ENCODE peak calls at places on chromosomes 16 and 17, in eight cellular contexts. Z is NCI-H460; R is non-pigmented ciliary epithelial cell; Y is GM12892; H is activated naive CD4-positive, alpha-beta T cell treated with anti-CD3 and anti-CD28 coated beads, Interleukin-2, amount 10 ng/mL, durations not matched to agents 7 days and 5 days; O is T-helper 1 cell; P is neural crest cell; J is EL. C is an unnamed sample.

GRCh38 chr17:2122641-2123302 is 67.9 kb downstream of the HIC1 start:
- DNase-seq in Z (no peak), R (no peak), Y (no peak), H (no peak), O (no peak), P (no peak), J (no peak), C (no peak)

GRCh38 chr17:5527647-5528250 is 41.4 kb downstream of the MIS12 start:
- DNase-seq in Z (no peak), R (no peak), Y (no peak), H (no peak), O (no peak), P (no peak), J (no peak), C (no peak)

GRCh38 chr17:65755799-65756198 is 194.4 kb upstream of the AXIN2 start:
- DNase-seq in Z (no peak), R (no peak), Y (no peak), H (no peak), O (no peak), P (no peak), J (no peak), C (no peak)

GRCh38 chr16:2697401-2697948 is 15.2 kb downstream of the KCTD5 start:
- DNase-seq in Z (no peak), R (no peak), Y (no peak), H (no peak), O (no peak), P (no peak), J (no peak), C (no peak)

GRCh38 chr16:84331998-84332780 is 36.1 kb upstream of the ATP2C2 start:
- DNase-seq in Z (no peak), R (no peak), Y (no peak), H (no peak), O (no peak), P (no peak), J (peak), C (no peak)

GRCh38 chr16:59773330-59773729 is 1039.2 kb upstream of the GOT2 start:
- DNase-seq in Z (no peak), R (no peak), Y (no peak), H (no peak), O (no peak), P (no peak), J (no peak), C (no peak)

GRCh38 chr16:75224281-75224680 is 5.5 kb downstream of the CTRB1 start:
- DNase-seq in Z (no peak), R (no peak), Y (no peak), H (no peak), O (no peak), P (no peak), J (no peak), C (no peak)

GRCh38 chr16:14301150-14302030 is 230.3 kb downstream of the MRTFB start:
- DNase-seq in Z (no peak), R (no peak), Y (no peak), H (peak), O (no peak), P (no peak), J (peak), C (no peak)

GRCh38 chr17:32822996-32823395 is 53.9 kb downstream of the MYO1D start:
- DNase-seq in Z (no peak), R (no peak), Y (no peak), H (no peak), O (no peak), P (no peak), J (peak), C (no peak)

GRCh38 chr16:4883501-4883900 is 36.2 kb downstream of the UBN1 start:
- DNase-seq in Z (no peak), R (no peak), Y (no peak), H (no peak), O (no peak), P (no peak), J (no peak), C (no peak)

GRCh38 chr17:29582767-29583166 is 6.7 kb downstream of the GIT1 start:
- DNase-seq in Z (no peak), R (no peak), Y (no peak), H (no peak), O (no peak), P (no peak), J (no peak), C (no peak)

GRCh38 chr16:49739381-49739780 is 116.5 kb downstream of the ZNF423 start:
- DNase-seq in Z (no peak), R (no peak), Y (no peak), H (no peak), O (no peak), P (no peak), J (no peak), C (peak)

GRCh38 chr17:40312131-40312731 is 3.3 kb downstream of the RARA start:
- DNase-seq in Z (no peak), R (no peak), Y (no peak), H (peak), O (no peak), P (no peak), J (no peak), C (no peak)

GRCh38 chr16:1989209-1989825 is 453 bp upstream of the SYNGR3 start:
- DNase-seq in Z (no peak), R (no peak), Y (no peak), H (no peak), O (no peak), P (no peak), J (no peak), C (no peak)

GRCh38 chr17:34578016-34578415 is 1.4 kb upstream of the TMEM132E start:
- DNase-seq in Z (no peak), R (no peak), Y (no peak), H (no peak), O (no peak), P (no peak), J (no peak), C (no peak)

GRCh38 chr16:27199235-27199586 is 4.1 kb upstream of the KDM8 start:
- DNase-seq in Z (no peak), R (no peak), Y (no peak), H (no peak), O (no peak), P (no peak), J (no peak), C (no peak)

C was measured in HAP-1.